ENCODE peak calls at places on chromosomes 16 and 17, in five cellular contexts. C is pons, W is substantia nigra, I is NCI-H774, S is left cardiac atrium. Q is an unnamed sample.

GRCh38 chr17:21196126-21196525 is 17.8 kb downstream of the TMEM11 start:
- DNase-seq in S (no peak), W (no peak), C (no peak), I (no peak), Q (no peak)

GRCh38 chr17:57889892-57890856 is 40.3 kb upstream of the MRPS23 start:
- DNase-seq in W (peak), I (no peak), S (peak), C (no peak), Q (no peak)

GRCh38 chr17:78896091-78896833 is 6.7 kb downstream of the CEP295NL start:
- DNase-seq in I (no peak), C (peak), S (no peak), W (peak), Q (no peak)

GRCh38 chr16:87347932-87348615 is 30.9 kb upstream of the C16orf95 start:
- DNase-seq in W (no peak), S (no peak), I (no peak), C (no peak), Q (no peak)

GRCh38 chr17:74433421-74434121 is 1.7 kb downstream of the GPRC5C start:
- DNase-seq in I (no peak), C (no peak), S (no peak), W (no peak), Q (peak)

GRCh38 chr17:64240261-64240740 is 22.8 kb downstream of the TEX2 start:
- DNase-seq in S (peak), C (no peak), W (no peak), I (no peak), Q (no peak)

GRCh38 chr17:14451729-14452191 is 150.9 kb downstream of the HS3ST3B1 start:
- DNase-seq in I (no peak), W (no peak), S (no peak), C (no peak), Q (no peak)

GRCh38 chr16:86062271-86062965 is 163.5 kb downstream of the IRF8 start:
- DNase-seq in W (no peak), C (no peak), I (no peak), S (no peak), Q (no peak)